ENCODE peak calls at places on chromosomes 12 and 14, in five cellular contexts. One of them, this sample, is unnamed.

GRCh38 chr12:95439578-95440230 is 34.2 kb upstream of the METAP2 start:
- DNase-seq in coronary artery: no peak
- DNase-seq in dorsolateral prefrontal cortex: no peak
- DNase-seq in keratinocyte: no peak
- DNase-seq in A549: no peak
- DNase-seq in this sample: no peak

GRCh38 chr14:91510171-91511013 is at the start of gene PPP4R3A:
- DNase-seq in coronary artery: peak; percentile 96
- DNase-seq in dorsolateral prefrontal cortex: peak; percentile 96
- DNase-seq in keratinocyte: peak; percentile 61
- DNase-seq in A549: peak; percentile 98
- DNase-seq in this sample: peak; percentile 97

GRCh38 chr12:2118061-2118460 is 65.3 kb downstream of the CACNA1C start:
- DNase-seq in coronary artery: no peak
- DNase-seq in dorsolateral prefrontal cortex: no peak
- DNase-seq in keratinocyte: no peak
- DNase-seq in A549: no peak
- DNase-seq in this sample: no peak

GRCh38 chr14:102215071-102215470 is 75.4 kb downstream of the WDR20 start:
- DNase-seq in coronary artery: no peak
- DNase-seq in dorsolateral prefrontal cortex: peak; percentile 69
- DNase-seq in keratinocyte: no peak
- DNase-seq in A549: no peak
- DNase-seq in this sample: no peak

GRCh38 chr12:47741340-47741703 is 16.0 kb upstream of the ENDOU start:
- DNase-seq in coronary artery: no peak
- DNase-seq in dorsolateral prefrontal cortex: peak; percentile 96
- DNase-seq in keratinocyte: no peak
- DNase-seq in A549: no peak
- DNase-seq in this sample: no peak

GRCh38 chr12:132275110-132275531 is 54.3 kb downstream of the GALNT9 start:
- DNase-seq in coronary artery: no peak
- DNase-seq in dorsolateral prefrontal cortex: no peak
- DNase-seq in keratinocyte: no peak
- DNase-seq in A549: peak; percentile 83
- DNase-seq in this sample: peak; percentile 78

GRCh38 chr12:121237415-121237814 is 27.5 kb downstream of the P2RX4 start:
- DNase-seq in coronary artery: no peak
- DNase-seq in dorsolateral prefrontal cortex: no peak
- DNase-seq in keratinocyte: no peak
- DNase-seq in A549: no peak
- DNase-seq in this sample: no peak

GRCh38 chr14:75559451-75560187 is 18.8 kb upstream of the FLVCR2 start:
- DNase-seq in coronary artery: no peak
- DNase-seq in dorsolateral prefrontal cortex: no peak
- DNase-seq in keratinocyte: peak; percentile 36
- DNase-seq in A549: peak; percentile 70
- DNase-seq in this sample: peak; percentile 92

GRCh38 chr14:82694820-82695219 is 1161.2 kb upstream of the SEL1L start:
- DNase-seq in coronary artery: no peak
- DNase-seq in dorsolateral prefrontal cortex: no peak
- DNase-seq in keratinocyte: peak; percentile 50
- DNase-seq in A549: no peak
- DNase-seq in this sample: peak; percentile 18

GRCh38 chr12:41919526-41920305 is 225.0 kb downstream of the GXYLT1 start:
- DNase-seq in coronary artery: no peak
- DNase-seq in dorsolateral prefrontal cortex: no peak
- DNase-seq in keratinocyte: no peak
- DNase-seq in A549: no peak
- DNase-seq in this sample: no peak

GRCh38 chr14:66371776-66372175 is 114.4 kb upstream of the CCDC196 start:
- DNase-seq in coronary artery: no peak
- DNase-seq in dorsolateral prefrontal cortex: no peak
- DNase-seq in keratinocyte: no peak
- DNase-seq in A549: no peak
- DNase-seq in this sample: no peak

GRCh38 chr12:114655934-114656697 is 27.9 kb downstream of the TBX3 start:
- DNase-seq in coronary artery: no peak
- DNase-seq in dorsolateral prefrontal cortex: no peak
- DNase-seq in keratinocyte: no peak
- DNase-seq in A549: peak; percentile 95
- DNase-seq in this sample: no peak

GRCh38 chr12:49887536-49888401 is 15.9 kb downstream of the FAIM2 start:
- DNase-seq in coronary artery: no peak
- DNase-seq in dorsolateral prefrontal cortex: no peak
- DNase-seq in keratinocyte: no peak
- DNase-seq in A549: peak; percentile 20
- DNase-seq in this sample: no peak

GRCh38 chr12:42091769-42092168 is 52.9 kb downstream of the GXYLT1 start:
- DNase-seq in coronary artery: no peak
- DNase-seq in dorsolateral prefrontal cortex: no peak
- DNase-seq in keratinocyte: no peak
- DNase-seq in A549: no peak
- DNase-seq in this sample: no peak

GRCh38 chr14:73789996-73790581 is 61.5 kb upstream of the PTGR2 start:
- DNase-seq in coronary artery: peak; percentile 89
- DNase-seq in dorsolateral prefrontal cortex: peak; percentile 80
- DNase-seq in keratinocyte: no peak
- DNase-seq in A549: no peak
- DNase-seq in this sample: peak; percentile 75

GRCh38 chr14:28116716-28117115 is 649.9 kb upstream of the FOXG1 start:
- DNase-seq in coronary artery: no peak
- DNase-seq in dorsolateral prefrontal cortex: no peak
- DNase-seq in keratinocyte: no peak
- DNase-seq in A549: no peak
- DNase-seq in this sample: no peak

GRCh38 chr12:1749019-1749418 is 58.1 kb downstream of the ADIPOR2 start:
- DNase-seq in coronary artery: no peak
- DNase-seq in dorsolateral prefrontal cortex: no peak
- DNase-seq in keratinocyte: no peak
- DNase-seq in A549: no peak
- DNase-seq in this sample: no peak

GRCh38 chr12:65672441-65672840 is 151.8 kb upstream of the HMGA2 start:
- DNase-seq in coronary artery: no peak
- DNase-seq in dorsolateral prefrontal cortex: no peak
- DNase-seq in keratinocyte: no peak
- DNase-seq in A549: no peak
- DNase-seq in this sample: peak; percentile 10

GRCh38 chr14:23023500-23024152 is 11.1 kb downstream of the PSMB5 start:
- DNase-seq in coronary artery: no peak
- DNase-seq in dorsolateral prefrontal cortex: no peak
- DNase-seq in keratinocyte: no peak
- DNase-seq in A549: no peak
- DNase-seq in this sample: no peak

GRCh38 chr12:107767466-107767865 is 6.5 kb upstream of the PRDM4 start:
- DNase-seq in coronary artery: no peak
- DNase-seq in dorsolateral prefrontal cortex: no peak
- DNase-seq in keratinocyte: no peak
- DNase-seq in A549: no peak
- DNase-seq in this sample: no peak

GRCh38 chr12:107764626-107765025 is 3.7 kb upstream of the PRDM4 start:
- DNase-seq in coronary artery: no peak
- DNase-seq in dorsolateral prefrontal cortex: no peak
- DNase-seq in keratinocyte: no peak
- DNase-seq in A549: no peak
- DNase-seq in this sample: no peak

GRCh38 chr12:107762874-107763273 is 1.9 kb upstream of the PRDM4 start:
- DNase-seq in coronary artery: no peak
- DNase-seq in dorsolateral prefrontal cortex: no peak
- DNase-seq in keratinocyte: no peak
- DNase-seq in A549: no peak
- DNase-seq in this sample: no peak

GRCh38 chr12:107761502-107761904 is 566 bp upstream of the PRDM4 start:
- DNase-seq in coronary artery: no peak
- DNase-seq in dorsolateral prefrontal cortex: no peak
- DNase-seq in keratinocyte: no peak
- DNase-seq in A549: no peak
- DNase-seq in this sample: no peak

GRCh38 chr12:107765316-107765715 is 4.4 kb upstream of the PRDM4 start:
- DNase-seq in coronary artery: no peak
- DNase-seq in dorsolateral prefrontal cortex: no peak
- DNase-seq in keratinocyte: no peak
- DNase-seq in A549: no peak
- DNase-seq in this sample: no peak
- H3K27ac ChIP-seq in coronary artery: no peak overlapping the region
- H3K27ac ChIP-seq in dorsolateral prefrontal cortex: no peak overlapping the region
- H3K27ac ChIP-seq in keratinocyte: no peak overlapping the region
- H3K27ac ChIP-seq in A549: no peak overlapping the region
- H3K27ac ChIP-seq in this sample: no peak overlapping the region

GRCh38 chr12:69588527-69588926 is 3.3 kb downstream of the CCT2 start:
- DNase-seq in coronary artery: no peak
- DNase-seq in dorsolateral prefrontal cortex: no peak
- DNase-seq in keratinocyte: no peak
- DNase-seq in A549: no peak
- DNase-seq in this sample: no peak

GRCh38 chr12:69583203-69583602 is 2.1 kb upstream of the CCT2 start:
- DNase-seq in coronary artery: no peak
- DNase-seq in dorsolateral prefrontal cortex: no peak
- DNase-seq in keratinocyte: no peak
- DNase-seq in A549: no peak
- DNase-seq in this sample: no peak

GRCh38 chr12:69580074-69580473 is 5.2 kb upstream of the CCT2 start:
- DNase-seq in coronary artery: no peak
- DNase-seq in dorsolateral prefrontal cortex: no peak
- DNase-seq in keratinocyte: no peak
- DNase-seq in A549: no peak
- DNase-seq in this sample: no peak

GRCh38 chr12:69589082-69589481 is 3.8 kb downstream of the CCT2 start:
- DNase-seq in coronary artery: no peak
- DNase-seq in dorsolateral prefrontal cortex: no peak
- DNase-seq in keratinocyte: no peak
- DNase-seq in A549: no peak
- DNase-seq in this sample: no peak

DNA sequence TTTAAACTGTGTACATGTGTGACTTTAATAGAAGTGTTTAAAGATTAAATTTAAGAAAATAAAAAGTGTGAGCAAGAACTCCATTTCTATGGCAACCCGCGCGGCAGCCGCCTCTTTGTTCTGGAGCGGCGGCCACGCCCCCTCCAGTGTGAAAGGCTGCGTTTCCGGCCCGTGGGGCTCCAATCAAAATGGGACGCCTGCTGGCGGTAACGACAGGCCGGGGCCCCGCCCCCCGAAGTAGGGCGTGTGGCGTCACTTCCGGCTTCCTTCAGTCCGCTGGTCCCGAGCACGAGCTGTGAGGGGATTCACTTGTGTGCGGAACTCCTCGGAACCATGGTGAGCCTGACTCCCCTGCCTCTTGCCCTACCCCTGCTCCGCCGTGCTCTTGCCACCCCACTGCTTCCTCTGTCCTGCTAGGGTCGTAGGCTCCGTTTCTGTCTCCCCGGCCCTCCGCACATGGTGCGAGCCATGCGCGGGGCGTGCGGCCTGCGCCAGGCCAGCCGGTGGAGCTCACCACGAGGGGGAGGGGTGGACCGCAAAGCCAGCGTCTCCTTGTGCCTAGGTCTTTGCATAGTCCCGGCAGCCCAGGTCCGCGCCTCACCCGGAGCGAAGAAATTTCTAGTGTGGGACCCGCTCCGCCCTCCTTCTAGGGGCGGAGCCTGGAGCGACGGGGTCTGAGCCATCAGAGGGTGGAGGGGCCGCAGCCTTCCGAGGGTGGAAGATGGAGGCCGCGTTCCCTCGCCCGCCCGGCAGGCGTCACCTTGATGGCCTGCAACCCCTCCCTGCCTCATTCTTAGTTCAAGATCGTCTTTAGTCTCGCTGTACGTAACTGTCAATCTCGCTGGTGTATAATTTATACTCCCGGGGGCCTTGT is at the start of gene CCT2:
- DNase-seq in coronary artery: peak; percentile 96
- DNase-seq in dorsolateral prefrontal cortex: peak; percentile 99
- DNase-seq in keratinocyte: peak; percentile 66
- DNase-seq in A549: peak; percentile 96
- DNase-seq in this sample: peak; percentile 95
- TF ChIP-seq CTCF in coronary artery: no peak
- TF ChIP-seq CTCF in dorsolateral prefrontal cortex: peak; percentile 59
- TF ChIP-seq CTCF in keratinocyte: peak; percentile 42
- TF ChIP-seq CTCF in A549: no peak
- TF ChIP-seq CTCF in this sample: peak; percentile 42

DNA sequence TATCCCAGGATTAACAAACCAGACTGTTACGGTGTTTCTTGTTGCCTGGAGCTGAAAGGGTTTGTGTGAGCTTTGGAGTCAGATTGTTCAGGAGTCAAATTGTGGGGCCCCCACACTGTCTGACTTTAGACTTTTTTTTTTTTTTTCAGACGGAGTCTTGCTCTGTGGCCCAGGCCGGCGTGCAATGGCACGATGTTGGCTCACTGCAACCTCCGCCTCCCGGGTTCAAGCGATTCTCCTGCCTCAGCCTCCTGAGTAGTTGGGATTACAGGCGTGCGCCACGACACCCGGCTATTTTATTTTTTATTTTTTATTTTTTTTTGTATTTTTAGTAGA is 847 bp downstream of the TSFM start:
- DNase-seq in coronary artery: no peak
- DNase-seq in dorsolateral prefrontal cortex: no peak
- DNase-seq in keratinocyte: no peak
- DNase-seq in A549: no peak
- DNase-seq in this sample: no peak
- H3K27ac ChIP-seq in coronary artery: no peak overlapping the region
- H3K27ac ChIP-seq in dorsolateral prefrontal cortex: no peak overlapping the region
- H3K27ac ChIP-seq in keratinocyte: peak overlapping the region; percentile 75
- H3K27ac ChIP-seq in A549: peak overlapping the region; percentile 89
- H3K27ac ChIP-seq in this sample: no peak overlapping the region

DNA sequence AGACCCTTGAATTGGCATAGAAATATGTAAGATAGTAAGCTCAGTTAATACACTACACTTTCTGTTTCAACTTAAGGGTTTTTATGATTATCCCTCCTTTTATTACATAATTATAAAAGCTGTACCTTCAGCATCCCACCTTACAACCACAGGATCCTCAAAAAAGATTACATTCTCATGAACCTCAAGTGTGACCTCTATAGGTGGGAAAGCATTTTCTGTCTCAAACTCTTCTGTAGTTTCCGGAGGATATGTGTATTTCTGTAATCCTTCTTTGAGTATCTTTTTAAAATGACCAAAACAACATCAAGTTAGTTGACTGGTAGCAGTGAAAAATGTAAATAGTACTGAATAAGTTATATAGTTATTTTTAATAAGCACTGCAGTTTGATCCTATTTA is 75.9 kb downstream of the DNAI7 start:
- DNase-seq in coronary artery: no peak
- DNase-seq in dorsolateral prefrontal cortex: no peak
- DNase-seq in keratinocyte: no peak
- DNase-seq in A549: no peak
- DNase-seq in this sample: no peak
- TF ChIP-seq CTCF in coronary artery: no peak
- TF ChIP-seq CTCF in dorsolateral prefrontal cortex: no peak
- TF ChIP-seq CTCF in keratinocyte: no peak
- TF ChIP-seq CTCF in A549: no peak
- TF ChIP-seq CTCF in this sample: no peak

GRCh38 chr14:53295985-53296582 is 143.0 kb upstream of the DDHD1 start:
- DNase-seq in coronary artery: no peak
- DNase-seq in dorsolateral prefrontal cortex: no peak
- DNase-seq in keratinocyte: no peak
- DNase-seq in A549: peak; percentile 39
- DNase-seq in this sample: peak; percentile 25

GRCh38 chr14:53295372-53295771 is 142.2 kb upstream of the DDHD1 start:
- DNase-seq in coronary artery: no peak
- DNase-seq in dorsolateral prefrontal cortex: no peak
- DNase-seq in keratinocyte: no peak
- DNase-seq in A549: no peak
- DNase-seq in this sample: no peak
- H3K27ac ChIP-seq in coronary artery: no peak overlapping the region
- H3K27ac ChIP-seq in dorsolateral prefrontal cortex: no peak overlapping the region
- H3K27ac ChIP-seq in keratinocyte: no peak overlapping the region
- H3K27ac ChIP-seq in A549: no peak overlapping the region
- H3K27ac ChIP-seq in this sample: no peak overlapping the region